ENCODE peak calls at places on chromosome 9, in nine cellular contexts. One of them, this sample, is unnamed.

GRCh38 chr9:68775003-68775730 is 70.1 kb downstream of the PIP5K1B start:
- DNase-seq in HepG2: no peak
- DNase-seq in left lung: no peak
- DNase-seq in colonic mucosa: no peak
- DNase-seq in esophagus squamous epithelium: no peak
- DNase-seq in fibroblast of lung: peak; percentile 26
- DNase-seq in lower lobe of right lung: no peak
- DNase-seq in bronchial epithelial cell: peak; percentile 70
- DNase-seq in DND-41: no peak
- DNase-seq in this sample: no peak

GRCh38 chr9:38008168-38009034 is 60.6 kb downstream of the SHB start:
- DNase-seq in HepG2: peak; percentile 76
- DNase-seq in left lung: peak; percentile 87
- DNase-seq in colonic mucosa: no peak
- DNase-seq in esophagus squamous epithelium: no peak
- DNase-seq in fibroblast of lung: peak; percentile 74
- DNase-seq in lower lobe of right lung: peak; percentile 94
- DNase-seq in bronchial epithelial cell: peak; percentile 99
- DNase-seq in DND-41: peak; percentile 35
- DNase-seq in this sample: peak; percentile 69

GRCh38 chr9:37464426-37465248 is 613 bp downstream of the ZBTB5 start:
- DNase-seq in HepG2: no peak
- DNase-seq in left lung: peak; percentile 80
- DNase-seq in colonic mucosa: peak; percentile 80
- DNase-seq in esophagus squamous epithelium: peak; percentile 36
- DNase-seq in fibroblast of lung: peak; percentile 65
- DNase-seq in lower lobe of right lung: peak; percentile 89
- DNase-seq in bronchial epithelial cell: peak; percentile 76
- DNase-seq in DND-41: no peak
- DNase-seq in this sample: no peak

GRCh38 chr9:134065720-134066419 is 2.0 kb downstream of the BRD3 start:
- DNase-seq in HepG2: peak; percentile 81
- DNase-seq in left lung: peak; percentile 67
- DNase-seq in colonic mucosa: peak; percentile 64
- DNase-seq in esophagus squamous epithelium: no peak
- DNase-seq in fibroblast of lung: peak; percentile 65
- DNase-seq in lower lobe of right lung: peak; percentile 71
- DNase-seq in bronchial epithelial cell: peak; percentile 58
- DNase-seq in DND-41: peak; percentile 71
- DNase-seq in this sample: peak; percentile 23

GRCh38 chr9:123191260-123191659 is 77.1 kb downstream of the STRBP start:
- DNase-seq in HepG2: no peak
- DNase-seq in left lung: no peak
- DNase-seq in colonic mucosa: no peak
- DNase-seq in esophagus squamous epithelium: no peak
- DNase-seq in fibroblast of lung: no peak
- DNase-seq in lower lobe of right lung: no peak
- DNase-seq in bronchial epithelial cell: no peak
- DNase-seq in DND-41: no peak
- DNase-seq in this sample: no peak

GRCh38 chr9:32251539-32251938 is 132.9 kb upstream of the ACO1 start:
- DNase-seq in HepG2: peak; percentile 80
- DNase-seq in left lung: peak; percentile 33
- DNase-seq in colonic mucosa: peak; percentile 50
- DNase-seq in esophagus squamous epithelium: no peak
- DNase-seq in fibroblast of lung: peak; percentile 38
- DNase-seq in lower lobe of right lung: no peak
- DNase-seq in bronchial epithelial cell: peak; percentile 50
- DNase-seq in DND-41: peak; percentile 31
- DNase-seq in this sample: no peak

GRCh38 chr9:37641331-37641730 is 9.4 kb upstream of the FRMPD1 start:
- DNase-seq in HepG2: no peak
- DNase-seq in left lung: no peak
- DNase-seq in colonic mucosa: no peak
- DNase-seq in esophagus squamous epithelium: no peak
- DNase-seq in fibroblast of lung: no peak
- DNase-seq in lower lobe of right lung: no peak
- DNase-seq in bronchial epithelial cell: no peak
- DNase-seq in DND-41: no peak
- DNase-seq in this sample: no peak

GRCh38 chr9:119283118-119283794 is 86.0 kb downstream of the BRINP1 start:
- DNase-seq in HepG2: no peak
- DNase-seq in left lung: no peak
- DNase-seq in colonic mucosa: no peak
- DNase-seq in esophagus squamous epithelium: no peak
- DNase-seq in fibroblast of lung: no peak
- DNase-seq in lower lobe of right lung: no peak
- DNase-seq in bronchial epithelial cell: peak; percentile 46
- DNase-seq in DND-41: no peak
- DNase-seq in this sample: no peak

GRCh38 chr9:123724211-123724831 is 205.6 kb downstream of the DENND1A start:
- DNase-seq in HepG2: no peak
- DNase-seq in left lung: no peak
- DNase-seq in colonic mucosa: no peak
- DNase-seq in esophagus squamous epithelium: no peak
- DNase-seq in fibroblast of lung: peak; percentile 67
- DNase-seq in lower lobe of right lung: no peak
- DNase-seq in bronchial epithelial cell: no peak
- DNase-seq in DND-41: no peak
- DNase-seq in this sample: peak; percentile 37

GRCh38 chr9:119487118-119487827 is 118.0 kb upstream of the BRINP1 start:
- DNase-seq in HepG2: no peak
- DNase-seq in left lung: no peak
- DNase-seq in colonic mucosa: no peak
- DNase-seq in esophagus squamous epithelium: no peak
- DNase-seq in fibroblast of lung: no peak
- DNase-seq in lower lobe of right lung: no peak
- DNase-seq in bronchial epithelial cell: no peak
- DNase-seq in DND-41: no peak
- DNase-seq in this sample: no peak

GRCh38 chr9:14317667-14318255 is 3.8 kb upstream of the NFIB start:
- DNase-seq in HepG2: no peak
- DNase-seq in left lung: no peak
- DNase-seq in colonic mucosa: no peak
- DNase-seq in esophagus squamous epithelium: no peak
- DNase-seq in fibroblast of lung: no peak
- DNase-seq in lower lobe of right lung: no peak
- DNase-seq in bronchial epithelial cell: no peak
- DNase-seq in DND-41: no peak
- DNase-seq in this sample: no peak

GRCh38 chr9:42852133-42852532 is 668.7 kb downstream of the SPATA31A6 start:
- DNase-seq in HepG2: peak; percentile 52
- DNase-seq in left lung: peak; percentile 62
- DNase-seq in colonic mucosa: peak; percentile 70
- DNase-seq in esophagus squamous epithelium: no peak
- DNase-seq in fibroblast of lung: no peak
- DNase-seq in lower lobe of right lung: no peak
- DNase-seq in bronchial epithelial cell: peak; percentile 19
- DNase-seq in DND-41: peak; percentile 71
- DNase-seq in this sample: no peak

GRCh38 chr9:132094314-132094791 is 14.7 kb upstream of the MED27 start:
- DNase-seq in HepG2: no peak
- DNase-seq in left lung: no peak
- DNase-seq in colonic mucosa: no peak
- DNase-seq in esophagus squamous epithelium: no peak
- DNase-seq in fibroblast of lung: peak; percentile 93
- DNase-seq in lower lobe of right lung: no peak
- DNase-seq in bronchial epithelial cell: peak; percentile 78
- DNase-seq in DND-41: no peak
- DNase-seq in this sample: peak; percentile 69

GRCh38 chr9:8143677-8144076 is 344.1 kb upstream of the DMAC1 start:
- DNase-seq in HepG2: no peak
- DNase-seq in left lung: no peak
- DNase-seq in colonic mucosa: no peak
- DNase-seq in esophagus squamous epithelium: no peak
- DNase-seq in fibroblast of lung: no peak
- DNase-seq in lower lobe of right lung: no peak
- DNase-seq in bronchial epithelial cell: no peak
- DNase-seq in DND-41: no peak
- DNase-seq in this sample: no peak

GRCh38 chr9:94181782-94182181 is 77.3 kb upstream of the ZNF169 start:
- DNase-seq in HepG2: no peak
- DNase-seq in left lung: no peak
- DNase-seq in colonic mucosa: no peak
- DNase-seq in esophagus squamous epithelium: no peak
- DNase-seq in fibroblast of lung: no peak
- DNase-seq in lower lobe of right lung: no peak
- DNase-seq in bronchial epithelial cell: no peak
- DNase-seq in DND-41: no peak
- DNase-seq in this sample: no peak

GRCh38 chr9:73152953-73153352 is 1.3 kb downstream of the ANXA1 start:
- DNase-seq in HepG2: no peak
- DNase-seq in left lung: no peak
- DNase-seq in colonic mucosa: no peak
- DNase-seq in esophagus squamous epithelium: no peak
- DNase-seq in fibroblast of lung: no peak
- DNase-seq in lower lobe of right lung: no peak
- DNase-seq in bronchial epithelial cell: peak; percentile 22
- DNase-seq in DND-41: no peak
- DNase-seq in this sample: no peak
- H3K4me3 ChIP-seq in HepG2: no peak overlapping the region
- H3K4me3 ChIP-seq in left lung: peak overlapping the region; percentile 45
- H3K4me3 ChIP-seq in colonic mucosa: peak overlapping the region; percentile 23
- H3K4me3 ChIP-seq in esophagus squamous epithelium: peak overlapping the region; percentile 65
- H3K4me3 ChIP-seq in fibroblast of lung: peak overlapping the region; percentile 79
- H3K4me3 ChIP-seq in lower lobe of right lung: peak overlapping the region; percentile 53
- H3K4me3 ChIP-seq in bronchial epithelial cell: peak overlapping the region; percentile 79
- H3K4me3 ChIP-seq in DND-41: peak overlapping the region; percentile 77
- H3K4me3 ChIP-seq in this sample: peak overlapping the region; percentile 62

DNA sequence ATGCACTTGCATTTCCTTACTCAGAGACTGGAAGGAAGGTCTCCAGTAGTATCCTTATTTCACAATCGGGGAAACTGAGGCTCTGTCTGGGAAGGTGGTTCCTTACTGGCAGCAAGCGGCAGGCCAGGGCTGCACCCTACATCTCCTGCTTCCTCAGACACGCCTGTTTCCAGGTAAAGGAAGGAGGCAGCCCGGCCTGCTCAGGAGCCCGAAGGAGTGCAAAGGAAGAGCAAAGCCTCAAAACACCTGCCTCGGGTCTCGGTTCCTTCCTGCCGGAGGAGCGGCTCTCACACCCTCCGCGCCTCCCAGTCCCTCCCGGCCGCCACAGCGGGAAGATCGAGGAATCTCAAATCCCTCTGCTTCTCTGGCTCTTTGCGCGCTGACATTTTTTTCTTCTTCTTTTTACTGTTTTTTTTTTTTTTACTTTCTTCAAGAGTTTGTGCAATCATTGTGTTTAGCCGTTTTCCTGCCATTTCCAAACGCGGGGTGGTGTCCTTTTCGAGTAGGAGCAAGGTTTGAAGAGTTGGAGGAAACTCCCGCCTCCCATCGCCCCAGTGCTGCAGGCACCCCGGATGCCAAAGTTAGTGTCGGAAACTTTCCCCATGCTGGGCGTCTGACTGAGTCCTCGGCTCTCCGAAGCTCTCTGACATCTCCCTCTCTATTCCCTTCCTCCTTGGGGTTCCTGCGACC is 1.0 kb downstream of the GGTA1 start:
- DNase-seq in HepG2: no peak
- DNase-seq in left lung: peak; percentile 41
- DNase-seq in colonic mucosa: peak; percentile 32
- DNase-seq in esophagus squamous epithelium: no peak
- DNase-seq in fibroblast of lung: peak; percentile 59
- DNase-seq in lower lobe of right lung: peak; percentile 63
- DNase-seq in bronchial epithelial cell: peak; percentile 28
- DNase-seq in DND-41: no peak
- DNase-seq in this sample: no peak
- TF ChIP-seq CTCF in HepG2: no peak
- TF ChIP-seq CTCF in left lung: peak; percentile 42
- TF ChIP-seq CTCF in colonic mucosa: no peak
- TF ChIP-seq CTCF in esophagus squamous epithelium: no peak
- TF ChIP-seq CTCF in fibroblast of lung: no peak
- TF ChIP-seq CTCF in lower lobe of right lung: no peak
- TF ChIP-seq CTCF in bronchial epithelial cell: no peak
- TF ChIP-seq CTCF in DND-41: no peak
- TF ChIP-seq CTCF in this sample: peak; percentile 8

GRCh38 chr9:114386361-114386885 is 1.4 kb downstream of the AKNA start:
- DNase-seq in HepG2: no peak
- DNase-seq in left lung: peak; percentile 37
- DNase-seq in colonic mucosa: no peak
- DNase-seq in esophagus squamous epithelium: no peak
- DNase-seq in fibroblast of lung: no peak
- DNase-seq in lower lobe of right lung: no peak
- DNase-seq in bronchial epithelial cell: no peak
- DNase-seq in DND-41: peak; percentile 20
- DNase-seq in this sample: no peak

GRCh38 chr9:114385412-114386181 is 2.2 kb downstream of the AKNA start:
- DNase-seq in HepG2: peak; percentile 54
- DNase-seq in left lung: peak; percentile 87
- DNase-seq in colonic mucosa: peak; percentile 74
- DNase-seq in esophagus squamous epithelium: peak; percentile 56
- DNase-seq in fibroblast of lung: peak; percentile 88
- DNase-seq in lower lobe of right lung: peak; percentile 85
- DNase-seq in bronchial epithelial cell: peak; percentile 96
- DNase-seq in DND-41: peak; percentile 93
- DNase-seq in this sample: peak; percentile 75

GRCh38 chr9:114384836-114385411 is 2.9 kb downstream of the AKNA start:
- DNase-seq in HepG2: no peak
- DNase-seq in left lung: peak; percentile 26
- DNase-seq in colonic mucosa: no peak
- DNase-seq in esophagus squamous epithelium: no peak
- DNase-seq in fibroblast of lung: no peak
- DNase-seq in lower lobe of right lung: no peak
- DNase-seq in bronchial epithelial cell: no peak
- DNase-seq in DND-41: no peak
- DNase-seq in this sample: no peak

GRCh38 chr9:114382951-114383865 is 4.6 kb downstream of the AKNA start:
- DNase-seq in HepG2: no peak
- DNase-seq in left lung: peak; percentile 41
- DNase-seq in colonic mucosa: no peak
- DNase-seq in esophagus squamous epithelium: no peak
- DNase-seq in fibroblast of lung: peak; percentile 76
- DNase-seq in lower lobe of right lung: no peak
- DNase-seq in bronchial epithelial cell: no peak
- DNase-seq in DND-41: peak; percentile 15
- DNase-seq in this sample: no peak

GRCh38 chr9:114383866-114384231 is 3.9 kb downstream of the AKNA start:
- DNase-seq in HepG2: no peak
- DNase-seq in left lung: no peak
- DNase-seq in colonic mucosa: no peak
- DNase-seq in esophagus squamous epithelium: no peak
- DNase-seq in fibroblast of lung: no peak
- DNase-seq in lower lobe of right lung: no peak
- DNase-seq in bronchial epithelial cell: no peak
- DNase-seq in DND-41: peak; percentile 68
- DNase-seq in this sample: no peak
- H3K4me3 ChIP-seq in HepG2: no peak overlapping the region
- H3K4me3 ChIP-seq in left lung: no peak overlapping the region
- H3K4me3 ChIP-seq in colonic mucosa: no peak overlapping the region
- H3K4me3 ChIP-seq in esophagus squamous epithelium: peak overlapping the region; percentile 46
- H3K4me3 ChIP-seq in fibroblast of lung: no peak overlapping the region
- H3K4me3 ChIP-seq in lower lobe of right lung: peak overlapping the region; percentile 6
- H3K4me3 ChIP-seq in bronchial epithelial cell: no peak overlapping the region
- H3K4me3 ChIP-seq in DND-41: peak overlapping the region; percentile 33
- H3K4me3 ChIP-seq in this sample: no peak overlapping the region

DNA sequence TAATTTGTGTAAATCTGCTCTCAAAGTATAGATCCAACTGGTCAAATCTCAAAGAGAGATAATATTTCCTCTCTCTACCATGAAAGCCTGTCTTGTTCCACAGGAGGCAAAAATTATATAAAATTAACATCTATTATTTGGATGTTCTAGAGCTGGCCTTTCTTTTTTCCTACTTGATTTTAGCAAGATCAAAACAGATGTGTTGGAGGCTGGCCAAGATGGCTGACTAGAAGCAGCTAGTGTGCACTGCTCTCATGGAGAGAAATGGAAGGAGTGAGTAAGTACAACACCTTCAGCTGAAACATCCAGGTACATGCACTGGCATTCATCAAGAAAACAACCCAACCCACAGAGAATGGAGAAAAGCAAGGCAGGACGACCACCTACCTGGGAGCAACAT is 298.6 kb upstream of the SLC24A2 start:
- DNase-seq in HepG2: no peak
- DNase-seq in left lung: no peak
- DNase-seq in colonic mucosa: no peak
- DNase-seq in esophagus squamous epithelium: no peak
- DNase-seq in fibroblast of lung: peak; percentile 25
- DNase-seq in lower lobe of right lung: no peak
- DNase-seq in bronchial epithelial cell: no peak
- DNase-seq in DND-41: no peak
- DNase-seq in this sample: no peak
- TF ChIP-seq CTCF in HepG2: no peak
- TF ChIP-seq CTCF in left lung: no peak
- TF ChIP-seq CTCF in colonic mucosa: no peak
- TF ChIP-seq CTCF in esophagus squamous epithelium: no peak
- TF ChIP-seq CTCF in fibroblast of lung: no peak
- TF ChIP-seq CTCF in lower lobe of right lung: no peak
- TF ChIP-seq CTCF in bronchial epithelial cell: no peak
- TF ChIP-seq CTCF in DND-41: no peak
- TF ChIP-seq CTCF in this sample: no peak

This sample was measured in AG09309.